ENCODE peak calls at places on chromosomes 6 and 20, in six cellular contexts. Q, M, S, G, B and A are unnamed samples.

GRCh38 chr6:131918650-131919355 is 32.4 kb downstream of the CCN2 start:
- DNase-seq in S (no peak), M (no peak), G (no peak), Q (no peak), B (no peak), A (no peak)

GRCh38 chr6:129490551-129491245 is 219.3 kb downstream of the ARHGAP18 start:
- DNase-seq in G (peak; percentile 95), Q (peak; percentile 68), B (peak; percentile 43), S (peak; percentile 41), M (peak; percentile 62), A (peak; percentile 91)

GRCh38 chr20:40704828-40705227 is 15.8 kb upstream of the MAFB start:
- DNase-seq in S (no peak), M (no peak), B (no peak), G (no peak), Q (no peak), A (no peak)

GRCh38 chr6:7085911-7086310 is 21.9 kb upstream of the RREB1 start:
- DNase-seq in G (no peak), M (no peak), Q (no peak), S (no peak), B (no peak), A (peak; percentile 36)

GRCh38 chr20:62822788-62823651 is 6.2 kb downstream of the COL9A3 start:
- DNase-seq in M (peak; percentile 92), G (no peak), B (peak; percentile 98), Q (no peak), S (peak; percentile 83), A (peak; percentile 91)

GRCh38 chr20:34639755-34640222 is 37.1 kb downstream of the PIGU start:
- DNase-seq in G (peak; percentile 9), Q (no peak), B (peak; percentile 58), M (no peak), S (no peak), A (no peak)

GRCh38 chr6:57064809-57065208 is 18.3 kb downstream of the KIAA1586 start:
- DNase-seq in S (no peak), B (no peak), Q (no peak), M (no peak), G (no peak), A (no peak)

GRCh38 chr6:3838992-3839867 is 9.9 kb upstream of the FAM50B start:
- DNase-seq in S (no peak), G (no peak), M (no peak), B (peak; percentile 95), Q (no peak), A (no peak)

GRCh38 chr6:16154904-16155303 is 26.0 kb downstream of the MYLIP start:
- DNase-seq in Q (no peak), M (no peak), S (no peak), G (no peak), B (no peak), A (no peak)

GRCh38 chr6:121055572-121056163 is 278.6 kb downstream of the TBC1D32 start:
- DNase-seq in G (peak; percentile 58), B (peak; percentile 54), M (peak; percentile 15), Q (peak; percentile 4), S (peak; percentile 60), A (peak; percentile 56)

GRCh38 chr6:144156334-144156733 is 6.0 kb downstream of the STX11 start:
- DNase-seq in G (no peak), B (no peak), S (no peak), Q (no peak), M (no peak), A (peak; percentile 34)

GRCh38 chr6:24460966-24461365 is 28.4 kb downstream of the GPLD1 start:
- DNase-seq in B (no peak), G (no peak), Q (no peak), M (no peak), S (no peak), A (no peak)

GRCh38 chr6:46220351-46221220 is 49.8 kb upstream of the ENPP5 start:
- DNase-seq in B (no peak), G (no peak), S (no peak), M (no peak), Q (peak; percentile 71), A (peak; percentile 52)

GRCh38 chr20:48819813-48820648 is 7.8 kb downstream of the PREX1 start:
- DNase-seq in G (no peak), M (no peak), Q (no peak), B (no peak), S (no peak), A (peak; percentile 64)

GRCh38 chr20:36147707-36148106 is 6.8 kb upstream of the EPB41L1 start:
- DNase-seq in B (no peak), Q (no peak), M (no peak), G (no peak), S (no peak), A (no peak)

GRCh38 chr6:38871745-38872568 is 156.8 kb downstream of the DNAH8 start:
- DNase-seq in G (peak; percentile 67), S (peak; percentile 57), M (peak; percentile 18), B (peak; percentile 41), Q (no peak), A (peak; percentile 63)

GRCh38 chr6:26232950-26233607 is 131.9 kb upstream of the BTN3A2 start:
- DNase-seq in M (no peak), B (no peak), G (peak; percentile 26), Q (peak; percentile 55), S (no peak), A (peak; percentile 49)

GRCh38 chr6:55100729-55101128 is 73.6 kb upstream of the HCRTR2 start:
- DNase-seq in B (no peak), G (no peak), Q (no peak), S (no peak), M (no peak), A (no peak)

GRCh38 chr20:49100934-49101333 is 54.8 kb downstream of the CSE1L start:
- DNase-seq in Q (no peak), M (no peak), S (no peak), B (no peak), G (no peak), A (no peak)

GRCh38 chr6:157273756-157274088 is 49.6 kb downstream of the TMEM242 start:
- DNase-seq in G (no peak), Q (no peak), S (peak; percentile 89), M (peak; percentile 70), B (peak; percentile 41), A (peak; percentile 73)

GRCh38 chr6:33558801-33559200 is 21.3 kb downstream of the BAK1 start:
- DNase-seq in M (no peak), G (no peak), S (no peak), B (no peak), Q (no peak), A (no peak)

GRCh38 chr6:32047855-32048766 is 9.9 kb downstream of the CYP21A2 start:
- DNase-seq in B (peak; percentile 84), M (peak; percentile 34), G (peak; percentile 39), S (peak; percentile 84), Q (no peak), A (peak; percentile 57)

GRCh38 chr6:5132741-5133140 is 47.6 kb downstream of the PPP1R3G start:
- DNase-seq in S (no peak), M (no peak), Q (peak; percentile 59), B (no peak), G (peak; percentile 90), A (no peak)

GRCh38 chr6:97626586-97627441 is 343.8 kb upstream of the MMS22L start:
- DNase-seq in Q (no peak), G (no peak), S (no peak), B (no peak), M (no peak), A (peak; percentile 47)

GRCh38 chr6:97632392-97632791 is 349.4 kb upstream of the MMS22L start:
- DNase-seq in Q (no peak), S (no peak), M (no peak), B (no peak), G (no peak), A (no peak)

DNA sequence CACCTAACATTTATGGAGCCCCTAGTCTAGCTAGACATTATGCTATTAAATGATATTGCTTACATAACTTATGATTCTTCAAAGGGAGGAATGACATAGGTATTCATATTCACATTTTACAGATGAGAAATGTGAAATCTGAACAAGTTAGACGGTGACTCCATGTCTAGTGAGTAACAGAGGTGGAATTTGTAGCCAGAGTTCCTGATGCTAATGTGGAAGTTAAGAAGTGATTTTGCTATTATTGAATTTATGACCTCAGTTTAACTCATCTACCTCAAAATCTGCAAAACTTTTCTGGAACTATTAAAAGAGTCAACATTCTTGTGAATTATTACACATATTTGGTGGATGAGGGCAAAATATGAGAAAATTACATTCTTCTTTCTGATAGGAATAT is 347.6 kb upstream of the MMS22L start:
- DNase-seq in B (no peak), M (no peak), G (no peak), Q (no peak), S (no peak), A (no peak)
- TF ChIP-seq MYC in B (no peak), M (no peak), G (no peak), Q (no peak), S (no peak), A (no peak)

GRCh38 chr6:140051521-140052455 is 677.3 kb upstream of the CITED2 start:
- DNase-seq in G (peak; percentile 41), Q (no peak), S (no peak), B (no peak), M (peak; percentile 1), A (no peak)

GRCh38 chr6:140048202-140048790 is 673.8 kb upstream of the CITED2 start:
- DNase-seq in S (no peak), B (no peak), M (no peak), Q (no peak), G (no peak), A (no peak)

GRCh38 chr6:140047321-140047720 is 672.9 kb upstream of the CITED2 start:
- DNase-seq in B (no peak), S (no peak), G (no peak), M (no peak), Q (no peak), A (no peak)

GRCh38 chr6:140052757-140053729 is 678.6 kb upstream of the CITED2 start:
- DNase-seq in Q (no peak), G (peak; percentile 26), B (no peak), S (peak; percentile 11), M (no peak), A (peak; percentile 41)

DNA sequence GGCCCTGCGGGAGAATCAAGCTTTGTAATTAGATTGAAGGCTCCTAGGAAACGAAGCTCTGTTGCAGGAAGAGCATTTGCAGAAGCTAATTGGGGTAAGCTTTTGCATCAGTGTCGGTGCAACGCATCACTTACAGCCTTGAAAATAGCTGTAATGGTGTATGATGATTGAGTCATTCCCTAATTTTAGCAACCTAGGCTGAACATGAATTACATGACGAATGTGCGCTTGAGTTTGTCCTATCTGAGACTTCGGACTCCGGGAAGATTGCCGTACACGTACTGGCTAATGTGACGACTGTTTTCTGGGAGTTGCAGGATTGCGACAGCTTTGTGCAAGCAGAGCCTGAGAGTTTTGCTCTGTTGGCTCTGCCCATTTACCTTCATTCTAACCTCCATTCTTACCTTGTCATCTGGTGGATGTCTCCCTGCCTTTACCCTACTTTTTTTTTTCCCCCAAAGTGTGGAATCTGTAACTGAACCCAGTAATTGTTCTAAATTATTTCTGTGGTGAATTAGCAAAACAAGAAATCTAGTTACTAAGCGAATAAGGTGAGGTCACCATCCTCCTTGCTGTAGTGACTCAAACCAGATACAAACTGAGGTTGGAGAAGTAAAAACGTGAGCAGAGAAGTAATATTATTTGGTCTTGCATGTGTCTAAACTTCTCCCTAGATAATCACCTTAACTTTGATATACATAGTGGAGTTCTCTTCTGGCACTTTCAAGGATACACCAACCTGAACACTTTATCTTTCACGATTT is 676.0 kb upstream of the CITED2 start:
- DNase-seq in S (no peak), Q (no peak), G (no peak), M (no peak), B (peak; percentile 23), A (peak; percentile 24)
- TF ChIP-seq MYC in S (no peak), Q (no peak), G (no peak), M (no peak), B (no peak), A (no peak)

GRCh38 chr20:6769953-6770831 is 2.7 kb downstream of the BMP2 start:
- DNase-seq in B (no peak), Q (no peak), S (no peak), G (peak; percentile 40), M (no peak), A (peak; percentile 42)
- TF ChIP-seq MYC in B (no peak), Q (no peak), S (no peak), G (no peak), M (no peak), A (no peak)

GRCh38 chr20:10671850-10672578 is 1.8 kb downstream of the JAG1 start:
- DNase-seq in S (peak; percentile 32), G (peak; percentile 51), M (no peak), Q (no peak), B (no peak), A (peak; percentile 89)
- TF ChIP-seq MYC in S (no peak), G (no peak), M (no peak), Q (no peak), B (no peak), A (no peak)